ENCODE peak calls at places on chromosomes 3 and 15, in nine cellular contexts. W is GF-D8, A is NCI-H460, Z is sciatic nerve, X is IMR-90, B is lower lobe of right lung, S is heart left ventricle, U is Daoy, P is left cardiac atrium. G is an unnamed sample.

GRCh38 chr3:145550522-145550921 is 610.5 kb downstream of the PLOD2 start:
- DNase-seq in S (no peak), P (no peak), B (no peak), X (no peak), A (no peak), W (no peak), U (no peak), Z (no peak), G (no peak)

GRCh38 chr3:48919215-48920138 is 835 bp downstream of the ARIH2 start:
- DNase-seq in P (peak; percentile 46), W (peak; percentile 68), Z (no peak), U (peak; percentile 54), A (no peak), X (peak; percentile 50), B (no peak), S (peak; percentile 30), G (peak; percentile 35)

GRCh38 chr15:71634820-71635219 is 175.5 kb upstream of the NR2E3 start:
- DNase-seq in W (no peak), A (no peak), U (peak; percentile 63), P (no peak), S (no peak), B (no peak), X (no peak), Z (no peak), G (no peak)

GRCh38 chr3:143187132-143187531 is 67.6 kb downstream of the CHST2 start:
- DNase-seq in W (no peak), A (no peak), B (no peak), U (no peak), S (no peak), P (no peak), Z (no peak), X (no peak), G (no peak)

GRCh38 chr15:75640483-75641175 is 605 bp upstream of the IMP3 start:
- DNase-seq in A (peak; percentile 48), U (peak; percentile 42), S (no peak), Z (no peak), W (peak; percentile 50), B (peak; percentile 70), X (peak; percentile 45), P (no peak), G (peak; percentile 49)

GRCh38 chr15:100245496-100245838 is 96.3 kb downstream of the ADAMTS17 start:
- DNase-seq in B (no peak), S (peak; percentile 16), P (no peak), X (no peak), W (no peak), Z (peak; percentile 42), A (no peak), U (no peak), G (no peak)

GRCh38 chr3:60079076-60079475 is 1029.3 kb upstream of the CFAP20DC start:
- DNase-seq in S (no peak), X (no peak), P (no peak), W (no peak), U (no peak), Z (no peak), B (no peak), A (no peak), G (no peak)

GRCh38 chr15:91660174-91660649 is 193.3 kb upstream of the SLCO3A1 start:
- DNase-seq in A (no peak), S (no peak), U (no peak), W (no peak), B (no peak), X (no peak), P (no peak), Z (no peak), G (no peak)

GRCh38 chr3:175149675-175150074 is 290.5 kb downstream of the NAALADL2 start:
- DNase-seq in B (peak; percentile 52), P (no peak), W (no peak), X (peak; percentile 5), U (peak; percentile 11), Z (no peak), S (no peak), A (no peak), G (peak; percentile 12)

G was measured in iris pigment epithelial cell.